ENCODE peak calls at places on chromosomes 11 and 22, in five cellular contexts. I is hippocampal formation; Q is dermis blood vessel endothelial cell; Z is activated CD4-positive, alpha-beta T cell treated with anti-CD3 and anti-CD28 coated beads for 24 hours; T is A549. K is an unnamed sample.

GRCh38 chr22:38402204-38402603 is 52.8 kb downstream of the KCNJ4 start:
- DNase-seq in Q (no peak), Z (no peak), T (no peak), I (no peak), K (no peak)

GRCh38 chr22:32204856-32205722 is at the start of gene RFPL2:
- DNase-seq in Q (peak), T (peak), I (peak), Z (no peak), K (peak)

GRCh38 chr11:132137981-132138313 is 767.5 kb downstream of the NTM start:
- DNase-seq in Z (no peak), I (no peak), T (no peak), Q (no peak), K (no peak)

GRCh38 chr22:50267591-50268390 is 2.4 kb downstream of the MAPK11 start:
- DNase-seq in I (no peak), Q (peak), T (no peak), Z (no peak), K (no peak)

GRCh38 chr11:71340076-71340606 is 87.8 kb upstream of the SHANK2 start:
- DNase-seq in Z (no peak), T (no peak), I (no peak), Q (no peak), K (no peak)

GRCh38 chr11:29318134-29318845 is 698.5 kb downstream of the KCNA4 start:
- DNase-seq in Z (no peak), I (no peak), Q (no peak), T (no peak), K (no peak)

GRCh38 chr11:44726278-44727113 is at the start of gene TSPAN18:
- DNase-seq in Q (no peak), Z (no peak), T (no peak), I (no peak), K (no peak)

GRCh38 chr11:79244175-79244804 is 196.5 kb downstream of the TENM4 start:
- DNase-seq in T (peak), Q (no peak), Z (no peak), I (no peak), K (no peak)

GRCh38 chr11:78664606-78665005 is 89.9 kb upstream of the NARS2 start:
- DNase-seq in T (no peak), I (no peak), Z (no peak), Q (no peak), K (no peak)

GRCh38 chr22:43811777-43812148 is 342 bp downstream of the EFCAB6 start:
- DNase-seq in Z (no peak), Q (peak), T (peak), I (no peak), K (no peak)

GRCh38 chr11:119611027-119611426 is 118.0 kb downstream of the NECTIN1 start:
- DNase-seq in Q (no peak), Z (no peak), T (no peak), I (no peak), K (no peak)

GRCh38 chr11:10605941-10606381 is 37.5 kb upstream of the LYVE1 start:
- DNase-seq in T (no peak), I (no peak), Z (no peak), Q (peak), K (no peak)

GRCh38 chr11:78576549-78577097 is 2.0 kb upstream of the NARS2 start:
- DNase-seq in Z (no peak), T (no peak), I (no peak), Q (no peak), K (no peak)

GRCh38 chr11:18700872-18701271 is 2.3 kb downstream of the TMEM86A start:
- DNase-seq in T (no peak), Z (no peak), I (no peak), Q (no peak), K (no peak)

GRCh38 chr11:128783513-128783912 is 83.6 kb downstream of the KCNJ1 start:
- DNase-seq in I (no peak), T (no peak), Z (no peak), Q (no peak), K (no peak)

GRCh38 chr11:47408598-47409439 is 429 bp downstream of the SLC39A13 start:
- DNase-seq in T (peak), Q (peak), Z (no peak), I (no peak), K (no peak)

GRCh38 chr22:48827228-48827810 is 1000.4 kb downstream of the BRD1 start:
- DNase-seq in I (no peak), Q (no peak), T (no peak), Z (no peak), K (no peak)

GRCh38 chr11:833114-833791 is 501 bp downstream of the CD151 start:
- DNase-seq in I (no peak), T (no peak), Z (no peak), Q (peak), K (no peak)

GRCh38 chr11:86592047-86592564 is 80.3 kb downstream of the ME3 start:
- DNase-seq in I (no peak), Z (no peak), T (no peak), Q (peak), K (no peak)

GRCh38 chr22:28408702-28409101 is 270.9 kb downstream of the TTC28 start:
- DNase-seq in Q (no peak), T (no peak), I (no peak), Z (no peak), K (no peak)

GRCh38 chr22:40560551-40560950 is 76.0 kb downstream of the MRTFA start:
- DNase-seq in Q (peak), Z (no peak), I (no peak), T (no peak), K (no peak)

K was measured in NCI-H1930.